ENCODE peak calls at places on chromosomes 12 and 14, in four cellular contexts. W is AG10803, E is fibroblast of the aortic adventitia, A is bronchial epithelial cell. P is an unnamed sample.

GRCh38 chr12:89960011-89960507 is 251.4 kb upstream of the ATP2B1 start:
- DNase-seq in E (no peak), W (no peak), A (peak; percentile 90), P (peak; percentile 58)

GRCh38 chr14:91752956-91753355 is 21.1 kb upstream of the CATSPERB start:
- DNase-seq in A (no peak), E (no peak), W (no peak), P (no peak)

GRCh38 chr12:63103489-63104131 is 47.4 kb downstream of the AVPR1A start:
- DNase-seq in A (peak; percentile 29), W (peak; percentile 29), E (peak; percentile 51), P (peak; percentile 40)

GRCh38 chr14:20327005-20327869 is 5.8 kb downstream of the CCNB1IP1 start:
- DNase-seq in A (peak; percentile 66), E (peak; percentile 83), W (peak; percentile 68), P (peak; percentile 83)

GRCh38 chr12:48442191-48442828 is 30.0 kb upstream of the ANP32D start:
- DNase-seq in E (no peak), A (no peak), W (no peak), P (no peak)

GRCh38 chr12:66196806-66197205 is 7.8 kb downstream of the IRAK3 start:
- DNase-seq in E (peak; percentile 30), W (no peak), A (peak; percentile 23), P (no peak)

GRCh38 chr12:31922341-31923062 is 36.7 kb upstream of the RESF1 start:
- DNase-seq in W (no peak), A (peak; percentile 66), E (peak; percentile 17), P (peak; percentile 44)

GRCh38 chr12:66090157-66090556 is 40.4 kb downstream of the LLPH start:
- DNase-seq in W (no peak), E (no peak), A (no peak), P (no peak)

GRCh38 chr12:123997033-123997822 is 24.2 kb downstream of the ZNF664 start:
- DNase-seq in W (no peak), E (no peak), A (no peak), P (no peak)

GRCh38 chr12:94616217-94616729 is 34.1 kb downstream of the TMCC3 start:
- DNase-seq in W (no peak), A (peak; percentile 75), E (no peak), P (no peak)

GRCh38 chr12:52870361-52871290 is 21.8 kb upstream of the KRT78 start:
- DNase-seq in W (no peak), E (peak; percentile 27), A (peak; percentile 62), P (peak; percentile 35)

GRCh38 chr12:131104464-131105350 is 151.0 kb downstream of the ADGRD1 start:
- DNase-seq in E (peak; percentile 56), W (peak; percentile 66), A (peak; percentile 27), P (peak; percentile 57)

GRCh38 chr12:44317651-44318126 is 481.8 kb downstream of the TMEM117 start:
- DNase-seq in W (peak; percentile 38), A (peak; percentile 31), E (peak; percentile 15), P (peak; percentile 40)

GRCh38 chr14:55329999-55330710 is 58.9 kb downstream of the FBXO34 start:
- DNase-seq in W (peak; percentile 15), E (peak; percentile 30), A (peak; percentile 67), P (peak; percentile 64)

GRCh38 chr12:94725375-94726168 is 75.2 kb upstream of the TMCC3 start:
- DNase-seq in A (peak; percentile 73), W (peak; percentile 17), E (peak; percentile 49), P (peak; percentile 63)

GRCh38 chr12:49334226-49334625 is 2.8 kb downstream of the C1QL4 start:
- DNase-seq in E (no peak), A (no peak), W (no peak), P (no peak)

GRCh38 chr14:75303415-75303814 is 24.8 kb downstream of the FOS start:
- DNase-seq in A (peak; percentile 58), E (peak; percentile 83), W (peak; percentile 67), P (peak; percentile 72)

GRCh38 chr12:7108928-7109920 is at the start of gene C1RL:
- DNase-seq in E (peak; percentile 88), A (peak; percentile 64), W (peak; percentile 86), P (peak; percentile 94)

GRCh38 chr14:21408152-21408551 is 24.3 kb upstream of the SUPT16H start:
- DNase-seq in E (peak; percentile 75), A (peak; percentile 56), W (peak; percentile 49), P (peak; percentile 82)

GRCh38 chr14:100955201-100955600 is 51.7 kb upstream of the RTL1 start:
- DNase-seq in A (peak; percentile 43), W (peak; percentile 48), E (peak; percentile 23), P (peak; percentile 78)

GRCh38 chr12:14278294-14278953 is 87.1 kb upstream of the ATF7IP start:
- DNase-seq in E (no peak), A (no peak), W (no peak), P (no peak)

GRCh38 chr12:122966743-122967058 is 438 bp upstream of the ABCB9 start:
- DNase-seq in W (no peak), A (no peak), E (no peak), P (no peak)

GRCh38 chr14:34569750-34570149 is 30.2 kb upstream of the EAPP start:
- DNase-seq in A (no peak), E (no peak), W (peak; percentile 44), P (peak; percentile 59)

GRCh38 chr14:102317564-102318248 is 1.8 kb upstream of the ZNF839 start:
- DNase-seq in W (peak; percentile 23), A (peak; percentile 17), E (no peak), P (peak; percentile 18)

GRCh38 chr12:32437095-32437515 is 37.7 kb downstream of the FGD4 start:
- DNase-seq in W (peak; percentile 94), A (peak; percentile 98), E (peak; percentile 85), P (peak; percentile 89)

GRCh38 chr14:101475468-101476257 is 85.6 kb upstream of the DIO3 start:
- DNase-seq in E (peak; percentile 85), A (peak; percentile 82), W (peak; percentile 73), P (peak; percentile 78)

GRCh38 chr14:31939934-31940333 is 137.2 kb upstream of the ARHGAP5 start:
- DNase-seq in A (no peak), W (no peak), E (no peak), P (no peak)

GRCh38 chr12:51678086-51678724 is 87.2 kb downstream of the SCN8A start:
- DNase-seq in W (peak; percentile 64), A (peak; percentile 58), E (peak; percentile 55), P (peak; percentile 63)

GRCh38 chr14:102888748-102889147 is 33.7 kb upstream of the AMN start:
- DNase-seq in W (no peak), E (no peak), A (peak; percentile 5), P (no peak)

GRCh38 chr12:46650688-46651087 is 175.1 kb downstream of the SLC38A4 start:
- DNase-seq in E (peak; percentile 35), W (no peak), A (no peak), P (no peak)

GRCh38 chr14:37584211-37585100 is 10.6 kb downstream of the FOXA1 start:
- DNase-seq in E (no peak), W (no peak), A (peak; percentile 25), P (no peak)

GRCh38 chr12:62371661-62372060 is 95.0 kb upstream of the MON2 start:
- DNase-seq in E (no peak), W (no peak), A (no peak), P (no peak)

GRCh38 chr12:13101854-13102375 is 1.6 kb downstream of the GSG1 start:
- DNase-seq in E (no peak), W (no peak), A (peak; percentile 69), P (peak; percentile 63)

GRCh38 chr12:111443086-111443485 is 37.4 kb downstream of the SH2B3 start:
- DNase-seq in W (no peak), E (no peak), A (no peak), P (no peak)

GRCh38 chr14:67240168-67240932 is 885 bp upstream of the PALS1 start:
- DNase-seq in W (peak; percentile 36), A (no peak), E (no peak), P (peak; percentile 7)

GRCh38 chr12:101407438-101408345 is at the start of gene ARL1:
- DNase-seq in W (peak; percentile 89), E (peak; percentile 90), A (peak; percentile 72), P (peak; percentile 88)

GRCh38 chr12:26870491-26871419 is 37.8 kb upstream of the ITPR2 start:
- DNase-seq in W (peak; percentile 52), A (peak; percentile 89), E (peak; percentile 93), P (peak; percentile 48)

GRCh38 chr12:92133795-92134637 is 11.6 kb downstream of the BTG1 start:
- DNase-seq in W (no peak), E (no peak), A (no peak), P (no peak)

GRCh38 chr12:92136021-92136735 is 9.5 kb downstream of the BTG1 start:
- DNase-seq in W (no peak), E (no peak), A (no peak), P (no peak)

GRCh38 chr12:92133166-92133565 is 12.5 kb downstream of the BTG1 start:
- DNase-seq in W (no peak), E (peak; percentile 83), A (no peak), P (no peak)

GRCh38 chr12:92136883-92137582 is 8.6 kb downstream of the BTG1 start:
- DNase-seq in A (peak; percentile 96), W (peak; percentile 86), E (peak; percentile 95), P (peak; percentile 93)

GRCh38 chr12:92134638-92135274 is 10.9 kb downstream of the BTG1 start:
- DNase-seq in E (peak; percentile 72), A (peak; percentile 89), W (peak; percentile 86), P (peak; percentile 94)
- H3K4me3 ChIP-seq in E (no peak overlapping the region), A (no peak overlapping the region), W (no peak overlapping the region), P (no peak overlapping the region)

GRCh38 chr12:2183556-2184541 is 131.1 kb downstream of the CACNA1C start:
- DNase-seq in E (peak; percentile 84), W (peak; percentile 91), A (no peak), P (peak; percentile 86)
- TF ChIP-seq CTCF in E (peak; percentile 52), W (peak; percentile 59), A (no peak), P (peak; percentile 49)

GRCh38 chr12:57476993-57477709 is 2.5 kb downstream of the ARHGAP9 start:
- DNase-seq in A (no peak), W (no peak), E (no peak), P (no peak)
- H3K4me3 ChIP-seq in A (no peak overlapping the region), W (no peak overlapping the region), E (no peak overlapping the region), P (no peak overlapping the region)

GRCh38 chr12:92426346-92426745 is 276.4 kb upstream of the PLEKHG7 start:
- DNase-seq in E (no peak), W (no peak), A (no peak), P (no peak)

GRCh38 chr12:92436847-92437246 is 265.9 kb upstream of the PLEKHG7 start:
- DNase-seq in A (no peak), E (peak; percentile 21), W (no peak), P (no peak)

GRCh38 chr12:92432724-92433281 is 270.0 kb upstream of the PLEKHG7 start:
- DNase-seq in W (no peak), A (no peak), E (no peak), P (no peak)

GRCh38 chr12:92434607-92435025 is 268.2 kb upstream of the PLEKHG7 start:
- DNase-seq in E (no peak), W (no peak), A (no peak), P (no peak)

DNA sequence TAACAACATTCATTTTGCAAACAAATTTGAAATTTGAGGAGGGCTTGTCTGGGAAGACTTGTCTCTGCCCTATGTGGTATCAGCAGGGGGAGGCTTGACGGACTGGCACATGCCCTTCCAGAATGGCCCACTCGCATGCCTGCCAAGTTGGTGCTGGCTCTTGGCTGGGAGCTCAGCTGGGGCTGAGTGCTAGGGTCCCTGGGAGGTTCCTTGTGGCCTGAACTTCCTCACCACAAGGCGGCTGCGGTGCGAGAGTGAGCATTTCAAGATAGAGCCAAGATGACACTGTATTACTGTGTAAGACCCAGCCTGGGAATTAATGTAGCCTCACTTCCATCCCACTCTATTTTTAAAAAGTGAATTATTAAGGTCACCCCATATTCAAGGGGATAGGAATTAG is 271.6 kb upstream of the PLEKHG7 start:
- DNase-seq in W (no peak), A (no peak), E (no peak), P (no peak)
- TF ChIP-seq CTCF in W (no peak), A (no peak), E (no peak), P (no peak)

GRCh38 chr14:93706360-93706955 is 81.8 kb downstream of the PRIMA1 start:
- DNase-seq in E (no peak), W (no peak), A (no peak), P (no peak)
- H3K4me3 ChIP-seq in E (no peak overlapping the region), W (no peak overlapping the region), A (no peak overlapping the region), P (no peak overlapping the region)